ENCODE peak calls at places on chromosome 12, in five cellular contexts. W is Panc1, V is GM12878, Q is HCT116, N is upper lobe of left lung. L is an unnamed sample.
A peak's percentile ranks its signal among the peaks of the same experiment; 100 is the strongest.

GRCh38 chr12:20274008-20274407 is 94.3 kb upstream of the PDE3A start:
- ATAC-seq in W (no peak), Q (no peak), N (no peak), V (no peak), L (peak; percentile 64)

GRCh38 chr12:130880411-130880885 is 8.6 kb downstream of the RAN start:
- ATAC-seq in N (peak; percentile 11), W (no peak), V (peak; percentile 72), Q (peak; percentile 6), L (no peak)

GRCh38 chr12:11917501-11917900 is 153.2 kb upstream of the BCL2L14 start:
- ATAC-seq in V (no peak), N (no peak), Q (no peak), W (no peak), L (no peak)

GRCh38 chr12:111699962-111700361 is 14.1 kb downstream of the ACAD10 start:
- ATAC-seq in V (no peak), N (no peak), Q (no peak), W (no peak), L (no peak)

GRCh38 chr12:75446857-75447256 is 33.7 kb upstream of the GLIPR1 start:
- ATAC-seq in N (no peak), V (no peak), W (no peak), Q (no peak), L (no peak)

GRCh38 chr12:112117685-112118084 is 7.7 kb upstream of the TRAFD1 start:
- ATAC-seq in N (no peak), W (no peak), V (no peak), Q (no peak), L (no peak)

GRCh38 chr12:14238224-14238792 is 127.2 kb upstream of the ATF7IP start:
- ATAC-seq in Q (no peak), W (no peak), N (peak; percentile 81), V (peak; percentile 20), L (no peak)

GRCh38 chr12:132178314-132178713 is 34.1 kb downstream of the NOC4L start:
- ATAC-seq in N (no peak), Q (no peak), W (no peak), V (no peak), L (no peak)

GRCh38 chr12:22164101-22164500 is 118.1 kb downstream of the CMAS start:
- ATAC-seq in N (no peak), V (no peak), Q (no peak), W (no peak), L (no peak)

GRCh38 chr12:12387521-12387920 is 30.6 kb downstream of the BORCS5 start:
- ATAC-seq in V (no peak), N (peak; percentile 34), Q (no peak), W (no peak), L (no peak)

GRCh38 chr12:92595663-92596062 is 107.1 kb upstream of the PLEKHG7 start:
- ATAC-seq in N (no peak), V (no peak), Q (no peak), W (no peak), L (no peak)

GRCh38 chr12:25372969-25373368 is 122.2 kb upstream of the KRAS start:
- ATAC-seq in N (no peak), W (no peak), Q (no peak), V (peak; percentile 40), L (no peak)

GRCh38 chr12:52691076-52691764 is 11.0 kb upstream of the KRT1 start:
- ATAC-seq in V (no peak), N (peak; percentile 30), W (peak; percentile 56), Q (no peak), L (peak; percentile 29)

GRCh38 chr12:52692253-52692652 is 11.1 kb downstream of the KRT77 start:
- ATAC-seq in V (no peak), W (peak; percentile 53), N (no peak), Q (peak; percentile 73), L (no peak)

GRCh38 chr12:52690351-52691075 is 10.3 kb upstream of the KRT1 start:
- ATAC-seq in W (no peak), N (no peak), V (no peak), Q (no peak), L (no peak)

GRCh38 chr12:52693261-52693660 is 10.1 kb downstream of the KRT77 start:
- ATAC-seq in N (no peak), V (no peak), W (no peak), Q (no peak), L (no peak)

DNA sequence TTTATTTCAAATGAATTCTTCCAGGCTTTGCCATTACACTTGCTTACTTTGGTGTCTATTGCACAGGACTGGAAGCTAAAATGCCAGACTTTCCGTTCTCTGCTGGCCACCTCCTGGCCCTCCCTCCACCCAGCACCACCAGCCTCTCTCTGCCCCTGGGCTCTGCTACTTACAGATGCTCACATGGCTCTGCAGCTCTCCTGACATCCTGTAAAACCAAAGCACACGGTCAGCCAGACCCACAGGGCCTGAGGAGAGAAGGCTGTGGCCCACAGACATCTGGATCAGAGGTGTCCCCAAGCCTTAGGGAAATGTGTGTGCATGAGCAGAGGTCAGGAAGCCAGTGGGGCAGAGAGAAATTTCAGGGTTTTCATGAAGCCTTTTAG is 11.6 kb upstream of the KRT1 start:
- ATAC-seq in Q (no peak), W (peak; percentile 42), N (no peak), V (no peak), L (no peak)
- H3K4me3 ChIP-seq in Q (no peak overlapping the region), W (no peak overlapping the region), N (no peak overlapping the region), V (no peak overlapping the region), L (no peak overlapping the region)

DNA sequence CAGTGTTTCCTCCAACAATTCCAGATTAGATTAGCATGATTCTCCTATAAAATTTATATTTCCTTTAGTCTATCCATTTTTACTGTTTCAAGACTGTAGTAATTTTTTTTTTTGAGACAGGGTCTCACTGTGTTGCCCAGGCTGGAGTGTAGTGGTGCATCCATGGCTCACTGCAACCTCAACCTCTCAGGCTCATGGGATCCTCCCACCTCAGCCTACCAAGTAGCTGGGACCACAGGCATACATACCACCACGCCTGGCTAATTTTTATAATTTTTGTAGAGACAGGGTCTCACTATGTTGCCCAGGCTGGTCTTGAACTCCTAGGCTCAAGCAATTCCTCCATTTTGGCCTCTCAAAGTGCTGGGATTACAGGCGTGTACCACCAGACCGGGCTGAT is 55.6 kb upstream of the LIMA1 start:
- ATAC-seq in Q (no peak), V (no peak), N (no peak), W (no peak), L (no peak)
- H3K36me3 ChIP-seq in Q (no peaks in the 10 kb centered on the region), V (no peaks in the 10 kb centered on the region), N (no peaks in the 10 kb centered on the region), W (no peaks in the 10 kb centered on the region), L (no peaks in the 10 kb centered on the region)

GRCh38 chr12:107091989-107092641 is 1.2 kb downstream of the CRY1 start:
- ATAC-seq in N (peak; percentile 57), Q (peak; percentile 54), V (peak; percentile 43), W (peak; percentile 64), L (peak; percentile 14)
- TF ChIP-seq POLR2AphosphoS5 in N (no peak), Q (no peak), V (no peak), W (no peak), L (no peak)

GRCh38 chr12:48201091-48201490 is 2.0 kb downstream of the OR10AD1 start:
- ATAC-seq in N (no peak), V (no peak), W (no peak), Q (no peak), L (no peak)
- H3K4me3 ChIP-seq in N (no peak overlapping the region), V (no peak overlapping the region), W (no peak overlapping the region), Q (no peak overlapping the region), L (no peak overlapping the region)